ENCODE peak calls at places on chromosomes 11 and 22, in seven cellular contexts. G, V, L, W, Q, M and H are unnamed samples.

GRCh38 chr22:39209756-39210155 is 35.0 kb downstream of the PDGFB start:
- DNase-seq in G (no peak), V (no peak), L (no peak), W (peak), Q (no peak), M (no peak), H (no peak)

GRCh38 chr22:42368379-42369249 is 63.6 kb downstream of the NFAM1 start:
- DNase-seq in G (peak), V (no peak), L (no peak), W (no peak), Q (no peak), M (no peak), H (peak)

GRCh38 chr22:31872209-31872608 is 72.1 kb upstream of the YWHAH start:
- DNase-seq in G (peak), V (no peak), L (no peak), W (no peak), Q (peak), M (no peak), H (no peak)

GRCh38 chr11:36306888-36307287 is 10.8 kb downstream of the PRR5L start:
- DNase-seq in G (peak), V (no peak), L (peak), W (no peak), Q (peak), M (no peak), H (no peak)

GRCh38 chr11:45303316-45303715 is 17.2 kb upstream of the SYT13 start:
- DNase-seq in G (no peak), V (no peak), L (no peak), W (no peak), Q (no peak), M (no peak), H (no peak)

GRCh38 chr11:72483412-72484186 is 49.3 kb upstream of the CLPB start:
- DNase-seq in G (no peak), V (no peak), L (peak), W (no peak), Q (peak), M (no peak), H (no peak)

GRCh38 chr11:70477607-70478006 is 79.3 kb downstream of the CTTN start:
- DNase-seq in G (no peak), V (no peak), L (no peak), W (no peak), Q (no peak), M (no peak), H (peak)

GRCh38 chr11:58621586-58622262 is 741 bp upstream of the CNTF start:
- DNase-seq in G (no peak), V (no peak), L (peak), W (no peak), Q (no peak), M (no peak), H (no peak)

GRCh38 chr11:33976351-33977199 is 75.0 kb upstream of the CAPRIN1 start:
- DNase-seq in G (no peak), V (no peak), L (no peak), W (no peak), Q (no peak), M (no peak), H (no peak)

GRCh38 chr22:27616033-27616432 is 185.5 kb downstream of the MN1 start:
- DNase-seq in G (no peak), V (no peak), L (no peak), W (no peak), Q (no peak), M (no peak), H (no peak)